ENCODE peak calls at places on chromosome 19, in five cellular contexts. N is fibroblast of lung, D is neuronal stem cell, C is HepG2, H is mammary epithelial cell. A is an unnamed sample. For H3K9me3 and H3K4me1, the result is how much of the 10 kb centered on the place peaks cover.

GRCh38 chr19:5971714-5972354 is 6.1 kb downstream of the RANBP3 start:
- DNase-seq in N (no peak), D (no peak), C (no peak), H (no peak), A (no peak)

GRCh38 chr19:50717026-50717723 is 2.4 kb downstream of the SHANK1 start:
- DNase-seq in N (no peak), D (no peak), C (no peak), H (no peak), A (no peak)

GRCh38 chr19:3389446-3389778 is 23.0 kb downstream of the NFIC start:
- DNase-seq in N (no peak), D (no peak), C (no peak), H (no peak), A (no peak)

GRCh38 chr19:2270157-2270571 is 11.8 kb downstream of the PEAK3 start:
- DNase-seq in N (no peak), D (no peak), C (no peak), H (no peak), A (peak)

GRCh38 chr19:46049597-46049996 is 8.8 kb upstream of the IGFL4 start:
- DNase-seq in N (no peak), D (no peak), C (no peak), H (peak), A (no peak)

GRCh38 chr19:18488838-18489626 is 32.8 kb downstream of the ELL start:
- DNase-seq in N (no peak), D (peak), C (peak), H (no peak), A (no peak)

GRCh38 chr19:2041686-2042484 is 9.2 kb downstream of the MKNK2 start:
- DNase-seq in N (peak), D (peak), C (no peak), H (peak), A (peak)

GRCh38 chr19:4052114-4052992 is 14.3 kb downstream of the ZBTB7A start:
- DNase-seq in N (peak), D (no peak), C (peak), H (peak), A (peak)

GRCh38 chr19:39819786-39820185 is 14.2 kb downstream of the DYRK1B start:
- DNase-seq in N (no peak), D (no peak), C (no peak), H (no peak), A (no peak)

GRCh38 chr19:7211191-7211988 is 82.8 kb downstream of the INSR start:
- DNase-seq in N (no peak), D (no peak), C (no peak), H (no peak), A (no peak)

GRCh38 chr19:45161715-45162463 is 1.1 kb upstream of the NKPD1 start:
- DNase-seq in N (peak), D (no peak), C (no peak), H (no peak), A (no peak)

GRCh38 chr19:1133471-1133929 is 29.7 kb downstream of the GPX4 start:
- DNase-seq in N (no peak), D (no peak), C (no peak), H (no peak), A (peak)

GRCh38 chr19:47232422-47233211 is 1.6 kb upstream of the BBC3 start:
- DNase-seq in N (peak), D (no peak), C (no peak), H (peak), A (peak)

GRCh38 chr19:15101479-15102082 is 5.6 kb upstream of the SYDE1 start:
- DNase-seq in N (peak), D (no peak), C (peak), H (peak), A (peak)

GRCh38 chr19:30871979-30872378 is 477.3 kb downstream of the TSHZ3 start:
- DNase-seq in N (no peak), D (no peak), C (no peak), H (no peak), A (no peak)

GRCh38 chr19:3269972-3270667 is 45.7 kb downstream of the CELF5 start:
- DNase-seq in N (no peak), D (no peak), C (no peak), H (no peak), A (no peak)

GRCh38 chr19:595326-596262 is 5.9 kb downstream of the HCN2 start:
- DNase-seq in N (no peak), D (no peak), C (no peak), H (no peak), A (no peak)

GRCh38 chr19:18208098-18208951 is 4.5 kb upstream of the RAB3A start:
- DNase-seq in N (peak), D (no peak), C (no peak), H (no peak), A (peak)

GRCh38 chr19:5478241-5478924 is 23.2 kb downstream of the ZNRF4 start:
- DNase-seq in N (no peak), D (no peak), C (no peak), H (no peak), A (no peak)

GRCh38 chr19:50695251-50696064 is 24.1 kb downstream of the SHANK1 start:
- DNase-seq in N (no peak), D (peak), C (no peak), H (no peak), A (no peak)

GRCh38 chr19:6417713-6418561 is 6.7 kb downstream of the KHSRP start:
- DNase-seq in N (peak), D (no peak), C (no peak), H (no peak), A (no peak)

GRCh38 chr19:11405846-11406643 is 13.1 kb downstream of the RGL3 start:
- DNase-seq in N (no peak), D (no peak), C (no peak), H (peak), A (no peak)

GRCh38 chr19:23385404-23385803 is 9.9 kb downstream of the ZNF91 start:
- DNase-seq in N (no peak), D (no peak), C (no peak), H (no peak), A (no peak)
- H3K9me3 ChIP-seq in N (under half), D (half or more), C (half or more), H (under half), A (under half)

DNA sequence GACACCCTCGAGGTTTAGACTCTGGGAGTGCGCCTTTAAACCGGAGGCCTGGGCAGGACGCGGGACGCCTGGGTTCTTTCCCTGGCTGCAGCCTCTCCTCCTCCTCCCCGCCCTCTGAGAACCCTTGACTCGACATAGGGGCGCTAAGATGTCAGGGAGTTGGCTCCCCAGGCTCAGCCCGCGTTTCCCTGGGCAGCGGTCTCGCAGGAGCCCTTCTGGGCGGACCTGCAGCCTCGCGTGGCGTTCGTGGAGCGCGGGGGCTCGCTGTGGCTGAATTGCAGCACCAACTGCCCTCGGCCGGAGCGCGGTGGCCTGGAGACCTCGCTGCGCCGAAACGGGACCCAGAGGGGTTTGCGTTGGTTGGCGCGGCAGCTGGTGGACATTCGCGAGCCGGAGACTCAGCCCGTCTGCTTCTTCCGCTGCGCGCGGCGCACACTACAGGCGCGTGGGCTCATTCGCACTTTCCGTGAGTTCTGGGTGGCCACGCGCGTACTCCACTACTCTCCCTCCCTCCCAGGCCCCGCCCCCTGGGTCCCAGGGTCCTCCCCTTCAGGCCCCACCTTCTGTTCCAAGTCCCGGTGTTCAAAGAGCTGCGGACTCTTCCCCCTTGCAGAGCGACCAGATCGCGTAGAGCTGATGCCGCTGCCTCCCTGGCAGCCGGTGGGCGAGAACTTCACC is 1.3 kb downstream of the ICAM5 start:
- DNase-seq in N (peak), D (no peak), C (peak), H (peak), A (peak)
- H3K4me1 ChIP-seq in N (under half), D (under half), C (half or more), H (under half), A (half or more)

GRCh38 chr19:48896191-48896720 is 2.3 kb downstream of the TULP2 start:
- DNase-seq in N (peak), D (peak), C (no peak), H (no peak), A (peak)
- H3K9ac ChIP-seq in N (no peak), D (no peak), C (peak), H (no peak), A (no peak)

GRCh38 chr19:57946316-57946715 is 1.2 kb downstream of the ZNF256 start:
- DNase-seq in N (no peak), D (no peak), C (no peak), H (no peak), A (no peak)
- H3K9me3 ChIP-seq in N (under half), D (half or more), C (under half), H (under half), A (under half)

A was measured in colonic mucosa.